ENCODE peak calls at places on chromosome 13, in ten cellular contexts. S, F, E, N, G, L, B, A, W and K are unnamed samples.

GRCh38 chr13:114054830-114055439 is 77.5 kb downstream of the RASA3 start:
- DNase-seq in S (no peak), F (no peak), E (no peak), N (no peak), G (no peak), L (no peak), B (no peak), A (no peak), W (no peak), K (no peak)

GRCh38 chr13:50334944-50335343 is 319.7 kb downstream of the KCNRG start:
- DNase-seq in S (no peak), F (no peak), E (no peak), N (no peak), G (no peak), L (no peak), B (no peak), A (no peak), W (no peak), K (no peak)

GRCh38 chr13:29925457-29925856 is 75.0 kb upstream of the UBL3 start:
- DNase-seq in S (no peak), F (no peak), E (peak), N (no peak), G (no peak), L (peak), B (peak), A (no peak), W (no peak), K (peak)

GRCh38 chr13:24680258-24680920 is at the start of gene ATP12A:
- DNase-seq in S (no peak), F (no peak), E (peak), N (no peak), G (peak), L (no peak), B (no peak), A (no peak), W (no peak), K (no peak)

GRCh38 chr13:33782631-33783030 is 35.3 kb upstream of the RFC3 start:
- DNase-seq in S (no peak), F (no peak), E (no peak), N (no peak), G (no peak), L (no peak), B (no peak), A (no peak), W (no peak), K (no peak)

GRCh38 chr13:113759525-113760137 is 605 bp downstream of the TMEM255B start:
- DNase-seq in S (no peak), F (no peak), E (peak), N (no peak), G (no peak), L (peak), B (peak), A (no peak), W (no peak), K (no peak)

GRCh38 chr13:106499113-106499512 is 36.3 kb downstream of the EFNB2 start:
- DNase-seq in S (no peak), F (no peak), E (no peak), N (no peak), G (no peak), L (no peak), B (no peak), A (no peak), W (no peak), K (no peak)

GRCh38 chr13:23960566-23961156 is 63.4 kb upstream of the C1QTNF9B start:
- DNase-seq in S (peak), F (no peak), E (peak), N (no peak), G (no peak), L (peak), B (no peak), A (no peak), W (peak), K (no peak)

GRCh38 chr13:95457294-95457693 is 95.2 kb upstream of the CLDN10 start:
- DNase-seq in S (no peak), F (no peak), E (no peak), N (no peak), G (no peak), L (no peak), B (no peak), A (no peak), W (no peak), K (no peak)

GRCh38 chr13:29459818-29460335 is 135.6 kb downstream of the SLC7A1 start:
- DNase-seq in S (no peak), F (no peak), E (no peak), N (no peak), G (no peak), L (no peak), B (no peak), A (no peak), W (peak), K (no peak)

GRCh38 chr13:50678464-50679162 is 164.9 kb downstream of the DLEU7 start:
- DNase-seq in S (no peak), F (peak), E (no peak), N (no peak), G (no peak), L (no peak), B (no peak), A (no peak), W (peak), K (peak)

GRCh38 chr13:30047154-30047874 is 196.9 kb upstream of the UBL3 start:
- DNase-seq in S (no peak), F (no peak), E (no peak), N (no peak), G (no peak), L (no peak), B (no peak), A (no peak), W (peak), K (no peak)

GRCh38 chr13:19781526-19781925 is 1.2 kb downstream of the PSPC1 start:
- DNase-seq in S (no peak), F (no peak), E (no peak), N (no peak), G (no peak), L (no peak), B (no peak), A (no peak), W (peak), K (no peak)

GRCh38 chr13:55566779-55567178 is 1573.9 kb upstream of the PRR20A start:
- DNase-seq in S (no peak), F (no peak), E (no peak), N (no peak), G (no peak), L (no peak), B (no peak), A (no peak), W (no peak), K (no peak)